ENCODE peak calls at places on chromosomes 7 and 10, in four cellular contexts. X is thoracic aorta, J is ovary, M is body of pancreas. Z is an unnamed sample.

GRCh38 chr10:103916901-103917300 is 1.1 kb downstream of the STN1 start:
- DNase-seq in X (no peak), J (no peak), M (peak), Z (no peak)

GRCh38 chr10:66746711-66747110 is 179.1 kb upstream of the LRRTM3 start:
- DNase-seq in X (no peak), J (no peak), M (no peak), Z (no peak)

GRCh38 chr7:88101769-88102168 is 118.1 kb downstream of the SRI start:
- DNase-seq in X (no peak), J (no peak), M (no peak), Z (no peak)

GRCh38 chr10:16817125-16818019 is at the start of gene RSU1:
- DNase-seq in X (peak), J (peak), M (peak), Z (peak)

GRCh38 chr7:18408461-18408860 is 87.1 kb upstream of the HDAC9 start:
- DNase-seq in X (no peak), J (no peak), M (no peak), Z (no peak)

GRCh38 chr10:103571656-103571975 is 78.1 kb downstream of the NEURL1 start:
- DNase-seq in X (no peak), J (no peak), M (no peak), Z (no peak)

GRCh38 chr7:96870934-96871333 is 134.4 kb upstream of the DLX6 start:
- DNase-seq in X (no peak), J (no peak), M (no peak), Z (no peak)

GRCh38 chr10:43286076-43286805 is 19.4 kb upstream of the RASGEF1A start:
- DNase-seq in X (no peak), J (no peak), M (no peak), Z (no peak)

GRCh38 chr10:63414481-63415260 is 51.1 kb downstream of the JMJD1C start:
- DNase-seq in X (no peak), J (no peak), M (no peak), Z (no peak)

GRCh38 chr7:66627876-66628360 is 763 bp upstream of the KCTD7 start:
- DNase-seq in X (peak), J (no peak), M (no peak), Z (peak)

GRCh38 chr10:89543841-89544240 is 8.4 kb upstream of the SLC16A12 start:
- DNase-seq in X (no peak), J (no peak), M (no peak), Z (no peak)

GRCh38 chr7:151012031-151012692 is 12.1 kb downstream of the ATG9B start:
- DNase-seq in X (no peak), J (no peak), M (no peak), Z (no peak)

GRCh38 chr7:95676691-95677090 is 80.4 kb upstream of the PDK4 start:
- DNase-seq in X (no peak), J (no peak), M (no peak), Z (no peak)

GRCh38 chr7:135728136-135728669 is at the start of gene SLC13A4:
- DNase-seq in X (no peak), J (no peak), M (no peak), Z (no peak)

GRCh38 chr7:1526271-1526754 is 4.2 kb upstream of the MAFK start:
- DNase-seq in X (no peak), J (no peak), M (no peak), Z (no peak)

DNA sequence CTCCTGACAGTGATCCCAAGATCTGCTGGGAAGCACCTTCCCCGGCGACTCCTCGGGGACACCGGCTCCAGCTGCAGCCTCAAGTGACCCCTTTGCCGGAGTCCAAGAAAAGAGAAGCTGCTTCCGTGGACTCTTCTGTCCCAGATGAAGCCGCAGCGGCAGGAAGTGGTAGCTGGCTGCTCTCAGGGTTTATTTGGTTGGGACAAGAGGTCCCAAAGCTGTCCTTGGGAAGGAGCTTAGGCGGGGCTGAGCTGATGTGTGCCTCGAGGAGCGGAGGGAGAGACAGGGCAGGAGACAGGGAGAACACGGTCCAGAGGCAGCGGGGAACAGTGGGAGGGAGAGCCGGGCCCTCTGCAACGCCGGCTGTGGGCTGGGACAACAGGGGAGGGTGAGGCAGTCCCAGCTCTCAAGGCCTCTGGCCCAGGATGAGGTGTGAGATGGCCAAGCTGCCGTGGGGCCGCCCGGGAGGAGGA is 13.1 kb upstream of the FAM20C start:
- DNase-seq in X (no peak), J (no peak), M (no peak), Z (no peak)
- H3K27ac ChIP-seq in X (no peak), J (no peak), M (no peak), Z (no peak)

GRCh38 chr10:102117391-102118159 is 2.6 kb downstream of the LDB1 start:
- DNase-seq in X (peak), J (peak), M (peak), Z (peak)
- TF ChIP-seq CTCF in X (no peak), J (no peak), M (no peak), Z (no peak)

DNA sequence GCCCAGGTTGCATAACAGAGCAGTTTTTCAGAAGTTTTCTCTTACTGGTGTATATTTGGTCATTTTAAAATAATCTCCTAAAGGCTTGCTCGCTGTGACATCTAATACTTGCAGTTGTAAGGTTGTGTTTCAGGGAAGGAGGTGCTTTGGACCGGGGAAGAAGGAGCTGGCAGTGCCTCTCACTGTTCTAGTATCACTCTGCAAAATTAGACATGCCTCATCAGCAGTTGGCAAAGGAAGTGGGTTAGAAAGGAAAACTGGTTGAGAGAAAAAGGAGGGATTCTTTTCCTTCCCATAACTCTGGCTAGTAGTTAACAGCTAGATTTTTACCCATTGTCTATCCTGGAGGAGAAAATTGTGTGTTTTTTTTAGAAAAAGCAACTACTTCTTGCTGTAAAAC is 34.8 kb downstream of the CUL1 start:
- DNase-seq in X (no peak), J (no peak), M (no peak), Z (no peak)
- H3K27ac ChIP-seq in X (no peak), J (no peak), M (no peak), Z (no peak)

GRCh38 chr10:123139521-123140163 is 3.9 kb downstream of the HMX3 start:
- DNase-seq in X (no peak), J (no peak), M (peak), Z (no peak)
- TF ChIP-seq CTCF in X (no peak), J (no peak), M (no peak), Z (no peak)

DNA sequence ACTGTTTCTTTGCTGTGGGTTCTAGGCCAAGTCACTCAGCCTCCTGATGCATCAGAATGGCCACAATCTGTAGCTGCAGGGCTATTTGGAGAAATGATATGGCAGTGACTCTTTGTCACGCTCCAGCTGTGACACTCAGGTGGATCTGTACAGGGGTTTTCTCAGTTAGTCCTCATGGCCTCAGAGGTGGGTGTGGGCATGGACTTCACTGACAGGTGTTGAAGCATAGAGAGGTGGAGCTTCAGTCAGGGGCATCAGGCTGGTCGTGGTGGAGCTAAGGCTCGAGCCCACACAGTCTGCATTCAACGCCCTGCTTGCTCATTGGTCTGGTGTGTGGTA is 21.2 kb downstream of the PALD1 start:
- DNase-seq in X (no peak), J (no peak), M (no peak), Z (no peak)
- H3K27ac ChIP-seq in X (no peak), J (no peak), M (no peak), Z (no peak)

GRCh38 chr10:115384665-115385064 is 291.5 kb downstream of the ATRNL1 start:
- DNase-seq in X (no peak), J (no peak), M (no peak), Z (no peak)
- TF ChIP-seq CTCF in X (no peak), J (no peak), M (no peak), Z (no peak)

GRCh38 chr7:77823787-77824186 is 25.2 kb downstream of the PHTF2 start:
- DNase-seq in X (no peak), J (no peak), M (no peak), Z (no peak)
- H3K27ac ChIP-seq in X (no peak), J (no peak), M (peak), Z (no peak)

DNA sequence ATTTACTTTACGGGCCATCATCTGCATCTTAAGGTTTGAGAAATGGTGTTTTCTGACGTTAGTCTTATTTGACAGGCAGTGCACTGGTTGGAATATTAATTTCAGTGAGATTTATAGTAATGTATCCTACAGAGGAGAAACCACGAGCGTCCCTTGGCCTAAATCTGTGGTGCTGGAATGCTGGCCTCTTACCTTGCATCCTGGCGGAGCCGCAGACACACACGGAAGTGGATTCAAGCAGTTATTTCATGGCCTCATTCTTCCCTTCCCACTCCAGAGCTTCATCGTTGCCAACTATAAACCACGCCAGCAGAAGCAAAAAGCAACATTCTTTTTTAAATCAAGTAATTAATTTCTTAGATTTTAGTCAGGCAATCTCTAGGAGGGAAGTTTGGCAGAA is 13.1 kb downstream of the WIPI2 start:
- DNase-seq in X (no peak), J (no peak), M (no peak), Z (no peak)
- TF ChIP-seq CTCF in X (no peak), J (no peak), M (no peak), Z (no peak)

GRCh38 chr10:79379512-79380124 is 32.3 kb downstream of the PPIF start:
- DNase-seq in X (no peak), J (no peak), M (no peak), Z (no peak)
- H3K27ac ChIP-seq in X (peak), J (no peak), M (no peak), Z (no peak)

GRCh38 chr7:112160771-112161150 is 45.4 kb downstream of the DOCK4 start:
- DNase-seq in X (no peak), J (no peak), M (no peak), Z (no peak)

GRCh38 chr7:112162161-112163020 is 43.8 kb downstream of the DOCK4 start:
- DNase-seq in X (no peak), J (no peak), M (peak), Z (no peak)

GRCh38 chr7:112160130-112160770 is 45.9 kb downstream of the DOCK4 start:
- DNase-seq in X (no peak), J (no peak), M (no peak), Z (no peak)

GRCh38 chr7:112161253-112162160 is 44.7 kb downstream of the DOCK4 start:
- DNase-seq in X (no peak), J (no peak), M (no peak), Z (no peak)

DNA sequence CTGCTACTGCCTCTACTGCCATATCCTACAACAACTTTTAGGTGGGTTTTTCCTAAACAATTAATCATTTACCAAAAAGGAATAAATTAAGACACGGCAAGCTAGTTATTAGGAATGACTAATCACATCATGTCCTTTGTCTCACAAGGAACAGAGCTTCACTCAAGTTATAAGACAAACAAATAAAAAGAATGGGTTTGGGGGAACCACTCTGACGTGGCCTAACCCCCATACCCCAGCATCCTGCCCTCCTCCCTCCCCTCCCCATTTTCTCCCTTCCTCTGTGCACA is 43.2 kb downstream of the DOCK4 start:
- DNase-seq in X (no peak), J (no peak), M (no peak), Z (no peak)
- TF ChIP-seq CTCF in X (no peak), J (no peak), M (no peak), Z (no peak)

Z was measured in CD4-positive, alpha-beta T cell.